ENCODE peak calls at places on chromosome 19, in ten cellular contexts. O is body of pancreas; C is AG04450; V is neural crest cell; Z is effector CD8-positive, alpha-beta T cell; S is fibroblast of gingiva; K is tibial artery; A is substantia nigra; E is H54; I is NCI-H1105 treated with DMSO at 0.1 percent for 48 hours. T is an unnamed sample.

GRCh38 chr19:44649578-44650145 is 6.0 kb downstream of the PVR start:
- DNase-seq in V (no peak), K (no peak), E (no peak), O (no peak), C (no peak), S (no peak), I (no peak), Z (no peak), A (no peak), T (no peak)

GRCh38 chr19:19034204-19034624 is 811 bp downstream of the ARMC6 start:
- DNase-seq in Z (peak), O (peak), E (peak), C (no peak), V (peak), I (peak), S (peak), K (peak), A (no peak), T (peak)

GRCh38 chr19:16051254-16052025 is 24.9 kb upstream of the TPM4 start:
- DNase-seq in Z (peak), A (no peak), K (no peak), S (no peak), C (no peak), I (no peak), E (no peak), V (no peak), O (no peak), T (no peak)

GRCh38 chr19:51948979-51949378 is 21.7 kb downstream of the ZNF613 start:
- DNase-seq in A (no peak), E (no peak), K (peak), C (no peak), V (no peak), Z (no peak), O (peak), S (peak), I (no peak), T (no peak)

GRCh38 chr19:55228403-55229031 is at the start of gene TMEM86B:
- DNase-seq in O (peak), C (no peak), I (no peak), E (no peak), K (no peak), V (no peak), S (no peak), Z (no peak), A (no peak), T (no peak)

GRCh38 chr19:2016041-2016807 is 710 bp upstream of the BTBD2 start:
- DNase-seq in Z (no peak), K (peak), V (peak), S (peak), O (peak), A (no peak), I (peak), C (peak), E (peak), T (peak)

GRCh38 chr19:40617961-40618360 is 16.8 kb downstream of the LTBP4 start:
- DNase-seq in A (no peak), Z (no peak), K (no peak), S (no peak), V (no peak), C (no peak), O (no peak), E (no peak), I (no peak), T (no peak)

GRCh38 chr19:58330458-58330857 is 3.7 kb downstream of the ZSCAN22 start:
- DNase-seq in E (peak), O (no peak), S (peak), Z (no peak), K (no peak), C (no peak), I (no peak), A (no peak), V (no peak), T (no peak)

GRCh38 chr19:39428309-39429112 is 7.2 kb downstream of the RPS16 start:
- DNase-seq in A (no peak), V (no peak), K (no peak), E (peak), I (no peak), C (peak), Z (no peak), S (peak), O (peak), T (no peak)

GRCh38 chr19:10270180-10270615 is 722 bp upstream of the ICAM1 start:
- DNase-seq in O (peak), C (no peak), Z (peak), E (no peak), V (no peak), I (no peak), S (no peak), K (peak), A (no peak), T (no peak)

GRCh38 chr19:14135355-14135754 is 1.0 kb downstream of the ASF1B start:
- DNase-seq in S (no peak), I (no peak), E (no peak), K (no peak), A (no peak), O (no peak), Z (no peak), V (no peak), C (no peak), T (no peak)

GRCh38 chr19:30316560-30317106 is 55.6 kb upstream of the ZNF536 start:
- DNase-seq in S (no peak), Z (no peak), C (no peak), O (no peak), V (no peak), A (no peak), E (no peak), K (no peak), I (no peak), T (no peak)

GRCh38 chr19:43464089-43464775 is 1.2 kb downstream of the LYPD3 start:
- DNase-seq in A (peak), Z (peak), V (peak), C (no peak), E (no peak), I (peak), S (no peak), K (peak), O (peak), T (peak)

GRCh38 chr19:13104848-13105646 is 2.4 kb upstream of the LYL1 start:
- DNase-seq in Z (no peak), K (no peak), O (no peak), C (no peak), S (no peak), I (no peak), V (no peak), A (no peak), E (no peak), T (no peak)